ENCODE peak calls at places on chromosomes 2 and 18, in four cellular contexts. W is GM12878, I is K562, T is HL-60. X is an unnamed sample.

GRCh38 chr2:39399570-39399969 is 37.5 kb downstream of the MAP4K3 start:
- DNase-seq in W (no peak), I (no peak), T (no peak), X (no peak)

GRCh38 chr2:145846986-145847385 is 1327.1 kb upstream of the ZEB2 start:
- DNase-seq in W (no peak), I (no peak), T (no peak), X (no peak)

GRCh38 chr2:66601624-66602023 is 166.7 kb downstream of the MEIS1 start:
- DNase-seq in W (no peak), I (no peak), T (no peak), X (no peak)

GRCh38 chr2:11473604-11474440 is 7.9 kb upstream of the E2F6 start:
- DNase-seq in W (no peak), I (no peak), T (no peak), X (no peak)

GRCh38 chr2:23007836-23008235 is 377.1 kb upstream of the KLHL29 start:
- DNase-seq in W (no peak), I (no peak), T (no peak), X (no peak)

GRCh38 chr2:96154506-96155380 is 9.5 kb upstream of the DUSP2 start:
- DNase-seq in W (no peak), I (no peak), T (no peak), X (no peak)

GRCh38 chr2:134917958-134918517 is 584 bp upstream of the CCNT2 start:
- DNase-seq in W (peak; percentile 80), I (no peak), T (no peak), X (no peak)

GRCh38 chr18:36887864-36888263 is 58.9 kb downstream of the KIAA1328 start:
- DNase-seq in W (no peak), I (no peak), T (no peak), X (no peak)

GRCh38 chr2:27485496-27485895 is 4.0 kb downstream of the IFT172 start:
- DNase-seq in W (no peak), I (no peak), T (no peak), X (no peak)

GRCh38 chr2:110854355-110855081 is 122.1 kb downstream of the ACOXL start:
- DNase-seq in W (no peak), I (peak; percentile 22), T (peak; percentile 23), X (no peak)

GRCh38 chr2:239540174-239540573 is 139.4 kb upstream of the HDAC4 start:
- DNase-seq in W (no peak), I (no peak), T (no peak), X (no peak)

GRCh38 chr2:112433932-112434730 is 686 bp upstream of the RGPD8 start:
- DNase-seq in W (no peak), I (no peak), T (no peak), X (no peak)

GRCh38 chr2:24400207-24400907 is 40.0 kb upstream of the ITSN2 start:
- DNase-seq in W (no peak), I (no peak), T (no peak), X (no peak)

GRCh38 chr18:39421319-39421718 is 1855.7 kb upstream of the CELF4 start:
- DNase-seq in W (no peak), I (no peak), T (no peak), X (no peak)

GRCh38 chr2:111705711-111706323 is 178.2 kb downstream of the ANAPC1 start:
- DNase-seq in W (peak; percentile 78), I (no peak), T (peak; percentile 81), X (peak; percentile 35)

GRCh38 chr2:20643826-20644225 is 7.1 kb downstream of the HS1BP3 start:
- DNase-seq in W (no peak), I (no peak), T (no peak), X (no peak)

GRCh38 chr2:29443627-29444026 is 328.4 kb downstream of the CLIP4 start:
- DNase-seq in W (no peak), I (no peak), T (no peak), X (no peak)

GRCh38 chr2:38552259-38552658 is 50.5 kb downstream of the HNRNPLL start:
- DNase-seq in W (no peak), I (no peak), T (peak; percentile 30), X (no peak)

GRCh38 chr2:18118703-18119102 is 240.2 kb downstream of the KCNS3 start:
- DNase-seq in W (no peak), I (no peak), T (no peak), X (no peak)

GRCh38 chr2:227877359-227878309 is 6.2 kb downstream of the DAW1 start:
- DNase-seq in W (no peak), I (no peak), T (no peak), X (no peak)

GRCh38 chr2:4338345-4338744 is 635.0 kb downstream of the DCDC2C start:
- DNase-seq in W (no peak), I (no peak), T (no peak), X (no peak)

GRCh38 chr2:141959016-141959415 is 171.8 kb downstream of the LRP1B start:
- DNase-seq in W (no peak), I (no peak), T (no peak), X (no peak)

GRCh38 chr2:78977661-78978145 is 47.8 kb upstream of the REG3G start:
- DNase-seq in W (peak; percentile 79), I (no peak), T (peak; percentile 87), X (peak; percentile 17)

GRCh38 chr2:66519264-66519843 is 84.4 kb downstream of the MEIS1 start:
- DNase-seq in W (no peak), I (no peak), T (no peak), X (no peak)

GRCh38 chr2:121613774-121614173 is 35.5 kb downstream of the CLASP1 start:
- DNase-seq in W (no peak), I (no peak), T (no peak), X (no peak)

GRCh38 chr2:128984855-128985254 is 666.2 kb upstream of the HS6ST1 start:
- DNase-seq in W (no peak), I (no peak), T (no peak), X (no peak)

GRCh38 chr2:211396815-211397214 is 840.4 kb downstream of the CPS1 start:
- DNase-seq in W (no peak), I (no peak), T (no peak), X (no peak)

GRCh38 chr2:1594281-1595171 is 149.8 kb downstream of the PXDN start:
- DNase-seq in W (no peak), I (no peak), T (no peak), X (no peak)

GRCh38 chr2:2831656-2832055 is 500.6 kb upstream of the MYT1L start:
- DNase-seq in W (no peak), I (no peak), T (no peak), X (no peak)

GRCh38 chr18:48663096-48663930 is 124.5 kb downstream of the CTIF start:
- DNase-seq in W (no peak), I (no peak), T (no peak), X (no peak)

GRCh38 chr18:48662021-48662661 is 123.3 kb downstream of the CTIF start:
- DNase-seq in W (no peak), I (no peak), T (peak; percentile 92), X (no peak)

GRCh38 chr18:48666613-48667012 is 127.8 kb downstream of the CTIF start:
- DNase-seq in W (no peak), I (no peak), T (no peak), X (no peak)

GRCh38 chr18:48665654-48666053 is 126.8 kb downstream of the CTIF start:
- DNase-seq in W (no peak), I (no peak), T (no peak), X (no peak)

DNA sequence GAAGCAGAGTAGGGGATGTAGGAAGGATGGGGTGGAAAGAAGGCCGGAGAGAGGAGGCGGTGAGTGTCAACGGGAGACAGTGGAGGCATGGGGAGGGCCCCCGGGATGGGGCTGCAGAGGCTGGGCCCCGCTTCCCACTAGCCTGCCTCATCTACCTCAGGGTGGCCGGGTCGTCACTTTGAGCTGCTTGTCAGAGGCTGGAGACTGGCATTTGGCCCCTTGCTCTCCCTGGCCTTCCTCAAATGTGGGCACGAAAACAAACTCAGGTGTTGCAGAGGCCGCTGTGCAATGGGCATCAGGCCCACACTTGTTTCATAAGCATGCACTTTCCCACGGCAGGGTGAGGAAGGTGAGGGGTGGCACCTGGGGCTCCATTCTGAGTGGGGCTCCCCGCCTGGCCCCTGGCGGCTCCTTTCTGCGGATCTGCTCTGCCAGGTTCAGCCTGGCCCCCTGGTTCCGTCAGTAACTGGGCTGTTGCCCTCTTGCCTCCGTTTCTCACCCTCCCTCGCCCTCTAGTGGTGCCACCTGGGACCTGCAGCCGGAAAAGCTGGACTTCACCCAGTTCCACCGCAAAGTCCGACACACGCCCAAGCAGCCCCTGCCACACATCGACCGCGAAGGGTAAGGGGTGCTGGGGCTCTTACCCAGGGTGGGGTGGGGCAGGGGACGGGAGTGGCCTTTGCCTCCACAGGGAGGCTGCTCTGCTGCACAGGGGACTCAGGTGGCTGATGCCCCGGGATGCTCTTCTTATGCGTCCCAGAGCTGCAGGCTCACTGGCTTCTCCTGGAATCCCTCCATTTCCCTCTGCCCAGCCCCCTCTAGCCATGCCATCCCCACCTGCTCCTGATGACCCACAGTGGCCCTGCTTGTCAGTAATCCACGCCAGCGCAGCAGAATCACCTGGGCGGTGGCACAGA is 125.4 kb downstream of the CTIF start:
- DNase-seq in W (no peak), I (peak; percentile 72), T (peak; percentile 63), X (peak; percentile 73)
- TF ChIP-seq SPI1 in W (no peak), I (no peak), T (no peak), X (no peak)

GRCh38 chr18:23968638-23969037 is 45.9 kb upstream of the TTC39C start:
- DNase-seq in W (no peak), I (no peak), T (no peak), X (no peak)

GRCh38 chr18:23969664-23970063 is 44.9 kb upstream of the TTC39C start:
- DNase-seq in W (no peak), I (no peak), T (no peak), X (no peak)

GRCh38 chr18:23970161-23971153 is 44.1 kb upstream of the TTC39C start:
- DNase-seq in W (peak; percentile 42), I (no peak), T (peak; percentile 24), X (no peak)

GRCh38 chr18:23971656-23972230 is 42.8 kb upstream of the TTC39C start:
- DNase-seq in W (no peak), I (no peak), T (no peak), X (no peak)

DNA sequence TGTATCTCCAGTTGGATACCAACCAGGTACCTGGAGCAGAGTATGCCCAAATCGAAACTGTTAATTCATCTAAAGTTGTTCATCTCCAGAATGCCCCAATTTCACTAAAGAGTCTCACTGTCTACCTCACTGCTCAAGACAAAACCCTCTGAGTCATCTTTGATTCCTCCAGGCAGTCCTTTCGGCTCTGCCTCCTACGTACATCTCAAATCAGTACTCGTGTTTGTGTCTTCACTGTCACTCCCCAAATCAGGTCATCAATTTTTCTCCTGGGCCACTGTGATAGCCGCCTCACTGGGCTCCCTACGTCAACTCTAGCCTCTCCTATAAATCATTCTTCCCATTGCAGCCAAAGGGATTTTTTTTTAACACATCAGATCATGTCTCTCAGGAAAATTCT is 42.1 kb upstream of the TTC39C start:
- DNase-seq in W (peak; percentile 39), I (no peak), T (no peak), X (no peak)
- TF ChIP-seq SPI1 in W (no peak), I (no peak), T (no peak), X (no peak)

GRCh38 chr2:85259101-85259590 is 68.6 kb downstream of the TGOLN2 start:
- DNase-seq in W (no peak), I (no peak), T (no peak), X (no peak)
- TF ChIP-seq SPI1 in W (no peak), I (no peak), T (no peak), X (no peak)

DNA sequence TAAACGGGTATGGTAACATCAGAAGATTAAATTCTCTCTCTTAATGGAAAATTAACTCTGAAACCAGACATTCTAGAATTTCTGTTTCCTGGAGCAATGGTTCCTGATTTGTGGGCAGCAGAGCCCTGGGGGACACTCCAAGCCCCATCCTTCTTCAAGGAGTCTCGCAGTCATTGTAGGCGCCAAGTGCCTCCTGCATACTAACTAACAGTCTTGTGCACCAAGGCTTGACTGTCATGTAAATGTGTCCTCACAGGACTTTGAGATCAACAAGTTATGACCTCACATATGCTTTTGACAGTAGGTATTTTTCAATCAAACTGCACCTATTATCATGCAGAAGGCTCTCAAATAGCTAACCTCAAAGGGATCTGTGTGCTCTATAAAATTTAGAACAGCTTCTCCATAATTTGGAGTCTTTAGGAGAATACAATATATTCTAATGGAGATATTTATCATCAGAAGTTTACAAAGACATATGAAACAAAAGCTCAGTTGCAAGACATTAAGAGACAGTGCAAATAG is 52.1 kb upstream of the COPS8 start:
- DNase-seq in W (no peak), I (no peak), T (no peak), X (no peak)
- TF ChIP-seq SPI1 in W (no peak), I (no peak), T (no peak), X (no peak)

X was measured in GM12891.